ENCODE peak calls at places on chromosomes 3 and 15, in nine cellular contexts. A is psoas muscle; D is right atrium auricular region; B is tibial nerve; M is pancreas; E is CD4-positive, alpha-beta T cell; U is stomach; K is transverse colon; I is colonic mucosa. P is an unnamed sample.

GRCh38 chr3:187066228-187066995 is 72.9 kb downstream of the RPL39L start:
- DNase-seq in I (no peak), B (no peak), K (no peak), M (no peak), U (no peak), A (no peak), D (no peak), E (peak; percentile 34), P (no peak)

GRCh38 chr3:70990723-70991122 is 592.8 kb downstream of the FOXP1 start:
- DNase-seq in B (no peak), E (no peak), K (no peak), D (no peak), U (no peak), I (no peak), A (no peak), M (no peak), P (no peak)

GRCh38 chr15:40277472-40277871 is 5.4 kb downstream of the ANKRD63 start:
- DNase-seq in U (no peak), K (no peak), D (no peak), E (no peak), A (no peak), I (no peak), B (no peak), M (no peak), P (no peak)

GRCh38 chr3:143157957-143158548 is 38.5 kb downstream of the CHST2 start:
- DNase-seq in A (no peak), U (no peak), K (no peak), I (no peak), E (no peak), D (no peak), M (no peak), B (no peak), P (no peak)

GRCh38 chr3:134377896-134378295 is 3.6 kb upstream of the AMOTL2 start:
- DNase-seq in I (no peak), U (no peak), K (no peak), B (no peak), D (no peak), E (no peak), M (no peak), A (no peak), P (no peak)

GRCh38 chr3:64443553-64444331 is 218.5 kb upstream of the PRICKLE2 start:
- DNase-seq in K (no peak), A (no peak), E (no peak), B (no peak), U (no peak), I (peak; percentile 20), D (no peak), M (no peak), P (no peak)

GRCh38 chr3:16480861-16481569 is 32.5 kb downstream of the RFTN1 start:
- DNase-seq in D (no peak), E (no peak), M (no peak), I (no peak), U (no peak), B (no peak), K (no peak), A (no peak), P (no peak)

GRCh38 chr3:55405436-55405835 is 81.7 kb downstream of the WNT5A start:
- DNase-seq in D (no peak), U (no peak), A (no peak), E (no peak), I (no peak), K (no peak), M (no peak), B (no peak), P (no peak)

GRCh38 chr15:44394062-44394461 is 33.4 kb upstream of the CTDSPL2 start:
- DNase-seq in U (no peak), M (no peak), I (no peak), K (no peak), E (no peak), D (no peak), A (no peak), B (no peak), P (no peak)

GRCh38 chr3:128554100-128554464 is 61.1 kb upstream of the GATA2 start:
- DNase-seq in K (no peak), I (no peak), B (no peak), A (no peak), U (no peak), D (no peak), E (no peak), M (no peak), P (no peak)

GRCh38 chr3:188673509-188674239 is 498.1 kb upstream of the TPRG1 start:
- DNase-seq in E (no peak), B (no peak), K (no peak), A (no peak), U (no peak), D (no peak), I (no peak), M (no peak), P (no peak)

GRCh38 chr3:120442975-120443517 is 7.7 kb downstream of the FSTL1 start:
- DNase-seq in D (no peak), K (no peak), B (no peak), M (no peak), E (no peak), U (no peak), I (no peak), A (no peak), P (no peak)

GRCh38 chr3:176971613-176972174 is 225.6 kb downstream of the TBL1XR1 start:
- DNase-seq in D (no peak), M (no peak), I (no peak), B (no peak), K (no peak), U (no peak), A (no peak), E (no peak), P (no peak)

GRCh38 chr3:185702564-185703225 is 116.6 kb downstream of the SENP2 start:
- DNase-seq in E (no peak), B (no peak), K (peak; percentile 36), A (no peak), M (peak; percentile 50), I (no peak), D (no peak), U (no peak), P (no peak)

DNA sequence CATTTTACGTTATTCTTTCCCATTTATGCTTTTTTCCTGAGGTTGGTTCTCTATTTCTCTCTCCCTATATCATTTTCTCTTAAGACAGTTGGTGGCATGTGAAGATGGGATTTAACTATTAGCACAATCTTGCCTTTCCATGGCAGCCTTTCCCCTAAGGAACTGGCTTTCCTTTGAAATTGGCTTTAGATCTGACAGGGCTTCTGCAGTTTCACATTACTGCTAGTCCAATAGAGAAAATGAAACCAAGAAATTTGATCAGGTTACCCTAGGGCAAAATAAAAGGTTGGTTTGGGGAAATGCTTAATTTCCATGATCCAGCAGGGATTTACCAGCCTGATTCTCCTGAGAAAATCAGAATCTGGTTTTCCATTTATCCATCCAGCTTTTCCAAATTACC is 22.7 kb upstream of the CHL1 start:
- DNase-seq in I (no peak), U (no peak), D (no peak), A (no peak), K (no peak), E (no peak), M (no peak), B (no peak), P (no peak)
- H3K9me3 ChIP-seq in I (no peaks in the 10 kb centered on the region), U (no peaks in the 10 kb centered on the region), D (no peaks in the 10 kb centered on the region), A (no peaks in the 10 kb centered on the region), K (no peaks in the 10 kb centered on the region), E (no peaks in the 10 kb centered on the region), M (no peaks in the 10 kb centered on the region), B (no peaks in the 10 kb centered on the region), P (no peaks in the 10 kb centered on the region)

GRCh38 chr15:27095809-27096580 is 125.0 kb downstream of the GABRG3 start:
- DNase-seq in E (no peak), I (no peak), B (no peak), U (no peak), A (no peak), M (no peak), K (no peak), D (no peak), P (no peak)
- H3K9me3 ChIP-seq in E (no peaks in the 10 kb centered on the region), I (no peaks in the 10 kb centered on the region), B (no peaks in the 10 kb centered on the region), U (no peaks in the 10 kb centered on the region), A (no peaks in the 10 kb centered on the region), M (no peaks in the 10 kb centered on the region), K (no peaks in the 10 kb centered on the region), D (no peaks in the 10 kb centered on the region), P (no peaks in the 10 kb centered on the region)

GRCh38 chr3:426056-426455 is 229.5 kb downstream of the CHL1 start:
- DNase-seq in A (no peak), B (no peak), M (no peak), U (no peak), I (no peak), K (no peak), E (no peak), D (no peak), P (no peak)
- H3K9me3 ChIP-seq in A (no peaks in the 10 kb centered on the region), B (no peaks in the 10 kb centered on the region), M (no peaks in the 10 kb centered on the region), U (no peaks in the 10 kb centered on the region), I (no peaks in the 10 kb centered on the region), K (no peaks in the 10 kb centered on the region), E (no peaks in the 10 kb centered on the region), D (no peaks in the 10 kb centered on the region), P (no peaks in the 10 kb centered on the region)

GRCh38 chr15:94924057-94924456 is 692.7 kb downstream of the MCTP2 start:
- DNase-seq in A (no peak), I (no peak), E (no peak), B (no peak), K (no peak), M (no peak), D (no peak), U (no peak), P (peak; percentile 79)
- H3K9me3 ChIP-seq in A (no peaks in the 10 kb centered on the region), I (no peaks in the 10 kb centered on the region), E (no peaks in the 10 kb centered on the region), B (no peaks in the 10 kb centered on the region), K (no peaks in the 10 kb centered on the region), M (no peaks in the 10 kb centered on the region), D (no peaks in the 10 kb centered on the region), U (no peaks in the 10 kb centered on the region), P (no peaks in the 10 kb centered on the region)

GRCh38 chr15:47937834-47938233 is 183.0 kb upstream of the SLC24A5 start:
- DNase-seq in B (no peak), K (no peak), D (no peak), E (no peak), I (no peak), A (no peak), M (no peak), U (no peak), P (no peak)
- H3K9me3 ChIP-seq in B (no peaks in the 10 kb centered on the region), K (no peaks in the 10 kb centered on the region), D (no peaks in the 10 kb centered on the region), E (no peaks in the 10 kb centered on the region), I (no peaks in the 10 kb centered on the region), A (no peaks in the 10 kb centered on the region), M (no peaks in the 10 kb centered on the region), U (no peaks in the 10 kb centered on the region), P (no peaks in the 10 kb centered on the region)